ENCODE peak calls at places on chromosomes 7 and 10, in ten cellular contexts. E is bronchial epithelial cell, C is pancreas, V is lung, Y is neural progenitor cell, W is uterus, F is esophagus muscularis mucosa, D is body of pancreas, J is tibial artery, X is psoas muscle. G is an unnamed sample.

GRCh38 chr10:84156768-84157167 is 16.8 kb upstream of the GPR15LG start:
- DNase-seq in E (peak; percentile 18), C (no peak), V (no peak), Y (no peak), W (no peak), F (no peak), D (no peak), J (no peak), X (peak; percentile 31), G (no peak)

GRCh38 chr7:90424720-90425119 is 21.5 kb downstream of the CLDN12 start:
- DNase-seq in E (no peak), C (no peak), V (no peak), Y (no peak), W (no peak), F (no peak), D (no peak), J (no peak), X (no peak), G (no peak)

GRCh38 chr7:142642316-142642715 is 107.0 kb upstream of the PRSS1 start:
- DNase-seq in E (no peak), C (no peak), V (no peak), Y (no peak), W (no peak), F (no peak), D (no peak), J (no peak), X (no peak), G (no peak)

GRCh38 chr10:95221124-95221523 is 27.1 kb downstream of the ACSM6 start:
- DNase-seq in E (peak; percentile 75), C (no peak), V (no peak), Y (no peak), W (no peak), F (no peak), D (no peak), J (no peak), X (no peak), G (no peak)

GRCh38 chr10:52226448-52226847 is 87.6 kb upstream of the DKK1 start:
- DNase-seq in E (peak; percentile 85), C (no peak), V (no peak), Y (no peak), W (no peak), F (no peak), D (no peak), J (no peak), X (no peak), G (no peak)

GRCh38 chr10:117168135-117168674 is 29.1 kb upstream of the KCNK18 start:
- DNase-seq in E (no peak), C (peak; percentile 88), V (peak; percentile 54), Y (peak; percentile 88), W (peak; percentile 41), F (no peak), D (peak; percentile 71), J (peak; percentile 71), X (peak; percentile 62), G (no peak)

GRCh38 chr10:102660891-102661613 is 16.8 kb downstream of the TRIM8 start:
- DNase-seq in E (no peak), C (peak; percentile 88), V (peak; percentile 63), Y (peak; percentile 50), W (peak; percentile 57), F (no peak), D (peak; percentile 56), J (no peak), X (peak; percentile 72), G (no peak)

GRCh38 chr7:101633516-101633915 is 4.4 kb upstream of the MYL10 start:
- DNase-seq in E (no peak), C (no peak), V (no peak), Y (no peak), W (no peak), F (no peak), D (no peak), J (no peak), X (peak; percentile 68), G (no peak)

GRCh38 chr7:149385195-149385955 is 75.5 kb downstream of the ZNF777 start:
- DNase-seq in E (no peak), C (no peak), V (no peak), Y (no peak), W (no peak), F (no peak), D (no peak), J (no peak), X (no peak), G (no peak)

GRCh38 chr7:117082636-117083035 is 129.3 kb downstream of the ST7 start:
- DNase-seq in E (no peak), C (no peak), V (no peak), Y (no peak), W (no peak), F (no peak), D (no peak), J (no peak), X (no peak), G (no peak)

GRCh38 chr10:126234630-126235029 is 153.6 kb downstream of the ADAM12 start:
- DNase-seq in E (no peak), C (no peak), V (no peak), Y (no peak), W (no peak), F (no peak), D (no peak), J (no peak), X (no peak), G (no peak)

GRCh38 chr10:60846173-60846572 is 67.9 kb downstream of the CDK1 start:
- DNase-seq in E (peak; percentile 37), C (no peak), V (no peak), Y (no peak), W (no peak), F (no peak), D (no peak), J (no peak), X (no peak), G (no peak)

GRCh38 chr10:113058175-113058961 is 108.3 kb downstream of the TCF7L2 start:
- DNase-seq in E (peak; percentile 54), C (no peak), V (no peak), Y (peak; percentile 74), W (no peak), F (no peak), D (no peak), J (no peak), X (no peak), G (no peak)

DNA sequence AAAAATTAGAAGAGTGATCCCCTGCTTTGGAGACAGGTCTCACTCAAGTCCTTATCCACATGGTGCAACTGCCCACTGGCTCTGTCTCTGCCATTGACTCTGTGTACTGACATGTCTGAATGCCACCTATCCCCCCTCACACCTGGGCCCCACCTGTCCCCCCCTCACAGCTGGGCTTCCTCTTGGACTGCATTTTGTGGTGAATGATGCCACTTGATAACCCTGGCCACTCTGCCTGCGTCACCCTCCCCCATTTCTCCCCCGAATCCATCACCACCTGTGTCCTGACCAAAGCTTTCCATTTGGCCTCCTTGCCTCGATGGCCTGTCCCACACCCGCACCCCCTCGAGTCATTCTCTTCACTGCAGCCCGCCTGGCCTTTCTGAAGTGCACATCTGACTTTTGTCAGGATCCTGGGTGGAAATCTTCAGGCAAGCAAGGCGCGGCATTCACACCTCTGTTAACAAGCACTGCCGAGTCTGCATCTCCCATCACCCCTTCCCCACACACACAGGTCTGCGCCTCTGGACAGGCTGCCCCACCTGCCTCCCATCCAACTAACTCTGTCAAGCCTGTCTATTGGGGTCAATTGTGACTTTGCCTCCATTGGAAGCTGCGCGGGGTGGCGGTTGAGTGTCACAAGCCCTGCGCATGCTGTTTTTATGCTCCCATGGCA is 175.3 kb upstream of the KLF14 start:
- DNase-seq in E (no peak), C (no peak), V (no peak), Y (no peak), W (no peak), F (no peak), D (no peak), J (no peak), X (no peak), G (no peak)
- TF ChIP-seq CTCF in E (no peak), C (no peak), V (no peak), Y (no peak), W (no peak), F (no peak), D (no peak), J (no peak), X (no peak), G (no peak)

DNA sequence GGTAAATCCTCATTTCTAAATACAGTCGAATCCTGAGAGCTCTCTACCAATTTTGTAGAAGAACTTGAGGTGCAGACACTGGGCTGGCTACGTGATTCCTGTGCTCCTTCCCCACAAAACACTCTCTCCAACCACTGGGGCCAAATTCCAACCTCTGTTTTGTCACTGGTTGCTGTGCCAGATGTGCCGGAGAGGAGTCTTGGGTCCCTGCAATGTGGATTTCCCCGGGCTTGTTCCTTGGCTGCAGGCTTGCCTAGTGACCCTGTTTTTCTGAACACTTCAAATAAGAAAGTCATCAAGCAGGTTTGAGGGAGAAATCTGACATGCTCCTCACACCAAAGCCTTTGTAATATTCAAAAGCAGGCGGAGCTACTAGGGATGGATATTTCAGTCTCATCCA is 44.4 kb upstream of the AGBL3 start:
- DNase-seq in E (no peak), C (no peak), V (no peak), Y (no peak), W (no peak), F (no peak), D (no peak), J (peak; percentile 63), X (no peak), G (no peak)
- H3K36me3 ChIP-seq in E (peaks cover 2% of the 10 kb centered on the region), C (no peaks in the 10 kb centered on the region), V (peaks cover 30% of the 10 kb centered on the region), Y (no peaks in the 10 kb centered on the region), W (no peaks in the 10 kb centered on the region), F (peaks cover 59% of the 10 kb centered on the region), D (no peaks in the 10 kb centered on the region), J (peaks cover 28% of the 10 kb centered on the region), X (no peaks in the 10 kb centered on the region), G (peaks cover 10% of the 10 kb centered on the region)

GRCh38 chr7:47847207-47847606 is 101.1 kb downstream of the PKD1L1 start:
- DNase-seq in E (no peak), C (no peak), V (peak; percentile 16), Y (no peak), W (no peak), F (no peak), D (no peak), J (no peak), X (no peak), G (no peak)
- H3K27me3 ChIP-seq in E (no peaks in the 10 kb centered on the region), C (no peaks in the 10 kb centered on the region), V (no peaks in the 10 kb centered on the region), Y (no peaks in the 10 kb centered on the region), W (no peaks in the 10 kb centered on the region), F (no peaks in the 10 kb centered on the region), D (no peaks in the 10 kb centered on the region), J (no peaks in the 10 kb centered on the region), X (no peaks in the 10 kb centered on the region), G (no peaks in the 10 kb centered on the region)

GRCh38 chr7:12289996-12290395 is 78.9 kb downstream of the TMEM106B start:
- DNase-seq in E (no peak), C (no peak), V (no peak), Y (no peak), W (no peak), F (peak; percentile 64), D (no peak), J (no peak), X (no peak), G (no peak)

GRCh38 chr7:12294701-12295100 is 83.6 kb downstream of the TMEM106B start:
- DNase-seq in E (no peak), C (no peak), V (no peak), Y (no peak), W (no peak), F (no peak), D (no peak), J (no peak), X (no peak), G (no peak)

GRCh38 chr7:12287886-12288285 is 76.8 kb downstream of the TMEM106B start:
- DNase-seq in E (no peak), C (no peak), V (no peak), Y (no peak), W (no peak), F (no peak), D (no peak), J (no peak), X (no peak), G (no peak)

GRCh38 chr7:12296051-12296570 is 85.0 kb downstream of the TMEM106B start:
- DNase-seq in E (peak; percentile 56), C (no peak), V (no peak), Y (no peak), W (no peak), F (no peak), D (no peak), J (no peak), X (no peak), G (no peak)

GRCh38 chr7:12291870-12292269 is 80.8 kb downstream of the TMEM106B start:
- DNase-seq in E (no peak), C (no peak), V (no peak), Y (no peak), W (no peak), F (no peak), D (no peak), J (no peak), X (no peak), G (no peak)
- TF ChIP-seq CTCF in E (peak; percentile 11), C (no peak), V (no peak), Y (peak; percentile 19), W (no peak), F (no peak), D (no peak), J (no peak), X (no peak), G (no peak)